ENCODE peak calls at places on chromosome 12, in ten cellular contexts. One of them, this sample, is unnamed.

GRCh38 chr12:128259556-128260070 is 7.4 kb upstream of the TMEM132C start:
- DNase-seq in H7: peak; percentile 71
- DNase-seq in suprapubic skin: no peak
- DNase-seq in Karpas-422: peak; percentile 80
- DNase-seq in hepatocyte: peak; percentile 70
- DNase-seq in stomach: no peak
- DNase-seq in trophoblast cell: peak; percentile 16
- DNase-seq in left ventricle myocardium inferior: no peak
- DNase-seq in colonic mucosa: no peak
- DNase-seq in GM06990: no peak
- DNase-seq in this sample: no peak

GRCh38 chr12:110354172-110354780 is 49.2 kb downstream of the ANAPC7 start:
- DNase-seq in H7: no peak
- DNase-seq in suprapubic skin: no peak
- DNase-seq in Karpas-422: no peak
- DNase-seq in hepatocyte: no peak
- DNase-seq in stomach: no peak
- DNase-seq in trophoblast cell: no peak
- DNase-seq in left ventricle myocardium inferior: no peak
- DNase-seq in colonic mucosa: no peak
- DNase-seq in GM06990: no peak
- DNase-seq in this sample: no peak

GRCh38 chr12:89731064-89731463 is 22.4 kb upstream of the ATP2B1 start:
- DNase-seq in H7: no peak
- DNase-seq in suprapubic skin: no peak
- DNase-seq in Karpas-422: no peak
- DNase-seq in hepatocyte: no peak
- DNase-seq in stomach: no peak
- DNase-seq in trophoblast cell: peak; percentile 5
- DNase-seq in left ventricle myocardium inferior: no peak
- DNase-seq in colonic mucosa: no peak
- DNase-seq in GM06990: no peak
- DNase-seq in this sample: no peak

GRCh38 chr12:62683724-62684501 is 217.3 kb downstream of the MON2 start:
- DNase-seq in H7: peak; percentile 24
- DNase-seq in suprapubic skin: peak; percentile 75
- DNase-seq in Karpas-422: no peak
- DNase-seq in hepatocyte: peak; percentile 58
- DNase-seq in stomach: no peak
- DNase-seq in trophoblast cell: no peak
- DNase-seq in left ventricle myocardium inferior: peak; percentile 63
- DNase-seq in colonic mucosa: peak; percentile 28
- DNase-seq in GM06990: no peak
- DNase-seq in this sample: no peak

GRCh38 chr12:66662729-66663128 is 16.1 kb downstream of the GRIP1 start:
- DNase-seq in H7: no peak
- DNase-seq in suprapubic skin: no peak
- DNase-seq in Karpas-422: no peak
- DNase-seq in hepatocyte: no peak
- DNase-seq in stomach: no peak
- DNase-seq in trophoblast cell: no peak
- DNase-seq in left ventricle myocardium inferior: no peak
- DNase-seq in colonic mucosa: no peak
- DNase-seq in GM06990: no peak
- DNase-seq in this sample: no peak

GRCh38 chr12:124236651-124237050 is 58.2 kb upstream of the RFLNA start:
- DNase-seq in H7: no peak
- DNase-seq in suprapubic skin: no peak
- DNase-seq in Karpas-422: no peak
- DNase-seq in hepatocyte: no peak
- DNase-seq in stomach: no peak
- DNase-seq in trophoblast cell: peak; percentile 61
- DNase-seq in left ventricle myocardium inferior: no peak
- DNase-seq in colonic mucosa: no peak
- DNase-seq in GM06990: no peak
- DNase-seq in this sample: no peak

GRCh38 chr12:19744760-19745218 is 305.5 kb downstream of the AEBP2 start:
- DNase-seq in H7: no peak
- DNase-seq in suprapubic skin: no peak
- DNase-seq in Karpas-422: no peak
- DNase-seq in hepatocyte: no peak
- DNase-seq in stomach: no peak
- DNase-seq in trophoblast cell: no peak
- DNase-seq in left ventricle myocardium inferior: no peak
- DNase-seq in colonic mucosa: no peak
- DNase-seq in GM06990: no peak
- DNase-seq in this sample: peak; percentile 2

GRCh38 chr12:27219693-27220056 is 24.4 kb upstream of the STK38L start:
- DNase-seq in H7: no peak
- DNase-seq in suprapubic skin: no peak
- DNase-seq in Karpas-422: no peak
- DNase-seq in hepatocyte: no peak
- DNase-seq in stomach: no peak
- DNase-seq in trophoblast cell: no peak
- DNase-seq in left ventricle myocardium inferior: no peak
- DNase-seq in colonic mucosa: no peak
- DNase-seq in GM06990: no peak
- DNase-seq in this sample: no peak

GRCh38 chr12:30792085-30792484 is 37.3 kb upstream of the CAPRIN2 start:
- DNase-seq in H7: no peak
- DNase-seq in suprapubic skin: no peak
- DNase-seq in Karpas-422: no peak
- DNase-seq in hepatocyte: no peak
- DNase-seq in stomach: no peak
- DNase-seq in trophoblast cell: no peak
- DNase-seq in left ventricle myocardium inferior: no peak
- DNase-seq in colonic mucosa: no peak
- DNase-seq in GM06990: no peak
- DNase-seq in this sample: no peak

GRCh38 chr12:30795410-30795659 is 40.6 kb upstream of the CAPRIN2 start:
- DNase-seq in H7: no peak
- DNase-seq in suprapubic skin: no peak
- DNase-seq in Karpas-422: no peak
- DNase-seq in hepatocyte: no peak
- DNase-seq in stomach: no peak
- DNase-seq in trophoblast cell: no peak
- DNase-seq in left ventricle myocardium inferior: no peak
- DNase-seq in colonic mucosa: no peak
- DNase-seq in GM06990: no peak
- DNase-seq in this sample: no peak

GRCh38 chr12:30794591-30795409 is 40.0 kb upstream of the CAPRIN2 start:
- DNase-seq in H7: no peak
- DNase-seq in suprapubic skin: no peak
- DNase-seq in Karpas-422: no peak
- DNase-seq in hepatocyte: peak; percentile 16
- DNase-seq in stomach: no peak
- DNase-seq in trophoblast cell: no peak
- DNase-seq in left ventricle myocardium inferior: no peak
- DNase-seq in colonic mucosa: no peak
- DNase-seq in GM06990: no peak
- DNase-seq in this sample: no peak

GRCh38 chr12:30794020-30794419 is 39.3 kb upstream of the CAPRIN2 start:
- DNase-seq in H7: no peak
- DNase-seq in suprapubic skin: no peak
- DNase-seq in Karpas-422: no peak
- DNase-seq in hepatocyte: no peak
- DNase-seq in stomach: no peak
- DNase-seq in trophoblast cell: no peak
- DNase-seq in left ventricle myocardium inferior: no peak
- DNase-seq in colonic mucosa: no peak
- DNase-seq in GM06990: no peak
- DNase-seq in this sample: no peak

DNA sequence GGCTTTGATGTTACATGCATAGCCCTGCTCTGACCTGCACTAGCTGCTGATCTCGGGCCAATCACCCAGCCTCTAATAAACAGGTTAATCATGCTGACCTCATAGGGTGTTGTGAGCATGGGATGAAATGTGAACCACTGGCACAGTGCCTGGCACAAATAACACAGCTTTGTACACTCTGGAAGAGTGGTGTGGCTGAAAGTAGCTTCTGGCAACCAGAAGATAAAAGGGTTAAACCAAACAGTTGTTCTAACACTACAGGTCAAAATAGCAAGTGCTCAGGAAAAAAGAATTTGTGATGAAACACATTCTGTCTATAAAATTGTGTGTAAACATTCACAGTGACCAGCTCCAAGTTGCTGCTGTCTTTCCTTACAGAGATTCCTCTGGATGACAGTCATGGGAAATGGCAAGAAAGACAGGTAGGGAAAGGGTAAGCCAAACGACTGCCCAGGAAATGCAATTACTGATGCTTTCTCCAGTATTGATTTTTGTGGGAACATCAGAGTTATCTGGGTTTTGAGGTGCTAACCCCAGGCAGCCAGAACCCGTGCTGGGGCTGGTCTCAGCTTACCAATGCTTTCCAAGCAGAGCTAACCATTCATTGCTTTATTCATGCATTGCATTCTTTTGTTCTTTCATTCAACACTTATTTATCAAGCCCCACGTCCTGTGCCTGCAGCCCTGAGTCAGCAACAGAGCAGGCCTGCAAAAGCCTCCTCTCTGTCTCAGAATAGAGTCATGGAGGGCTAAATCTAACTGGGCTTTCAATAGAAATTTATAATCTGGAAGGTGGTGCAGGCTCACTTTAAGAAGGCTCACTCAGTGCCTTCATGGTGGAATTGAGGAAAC is 38.1 kb upstream of the CAPRIN2 start:
- DNase-seq in H7: no peak
- DNase-seq in suprapubic skin: no peak
- DNase-seq in Karpas-422: no peak
- DNase-seq in hepatocyte: no peak
- DNase-seq in stomach: no peak
- DNase-seq in trophoblast cell: no peak
- DNase-seq in left ventricle myocardium inferior: no peak
- DNase-seq in colonic mucosa: no peak
- DNase-seq in GM06990: no peak
- DNase-seq in this sample: no peak
- H3K4me3 ChIP-seq in H7: no peak overlapping the region
- H3K4me3 ChIP-seq in suprapubic skin: no peak overlapping the region
- H3K4me3 ChIP-seq in Karpas-422: no peak overlapping the region
- H3K4me3 ChIP-seq in hepatocyte: no peak overlapping the region
- H3K4me3 ChIP-seq in stomach: no peak overlapping the region
- H3K4me3 ChIP-seq in trophoblast cell: no peak overlapping the region
- H3K4me3 ChIP-seq in left ventricle myocardium inferior: no peak overlapping the region
- H3K4me3 ChIP-seq in colonic mucosa: no peak overlapping the region
- H3K4me3 ChIP-seq in GM06990: no peak overlapping the region
- H3K4me3 ChIP-seq in this sample: no peak overlapping the region

DNA sequence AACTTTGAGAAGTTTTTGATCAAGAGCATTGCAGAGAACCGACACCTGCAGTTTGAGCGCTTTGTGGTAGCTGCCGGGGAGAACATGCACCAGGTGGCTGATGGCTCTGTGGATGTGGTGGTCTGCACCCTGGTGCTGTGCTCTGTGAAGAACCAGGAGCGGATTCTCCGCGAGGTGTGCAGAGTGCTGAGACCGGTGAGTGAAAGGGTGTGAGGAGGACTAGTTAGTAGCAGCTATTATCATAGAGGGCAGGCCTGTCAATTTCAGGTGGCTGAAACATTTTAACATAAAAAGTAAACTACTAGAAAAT is 27.0 kb upstream of the HIGD1C start:
- DNase-seq in H7: no peak
- DNase-seq in suprapubic skin: no peak
- DNase-seq in Karpas-422: peak; percentile 72
- DNase-seq in hepatocyte: no peak
- DNase-seq in stomach: no peak
- DNase-seq in trophoblast cell: no peak
- DNase-seq in left ventricle myocardium inferior: no peak
- DNase-seq in colonic mucosa: peak; percentile 45
- DNase-seq in GM06990: no peak
- DNase-seq in this sample: no peak
- H3K4me3 ChIP-seq in H7: peak overlapping the region; percentile 57
- H3K4me3 ChIP-seq in suprapubic skin: peak overlapping the region; percentile 78
- H3K4me3 ChIP-seq in Karpas-422: peak overlapping the region; percentile 93
- H3K4me3 ChIP-seq in hepatocyte: peak overlapping the region; percentile 42
- H3K4me3 ChIP-seq in stomach: peak overlapping the region; percentile 82
- H3K4me3 ChIP-seq in trophoblast cell: peak overlapping the region; percentile 47
- H3K4me3 ChIP-seq in left ventricle myocardium inferior: peak overlapping the region; percentile 88
- H3K4me3 ChIP-seq in colonic mucosa: peak overlapping the region; percentile 56
- H3K4me3 ChIP-seq in GM06990: peak overlapping the region; percentile 54
- H3K4me3 ChIP-seq in this sample: peak overlapping the region; percentile 67

GRCh38 chr12:53389702-53390101 is 9.7 kb downstream of the SP1 start:
- DNase-seq in H7: no peak
- DNase-seq in suprapubic skin: no peak
- DNase-seq in Karpas-422: no peak
- DNase-seq in hepatocyte: no peak
- DNase-seq in stomach: no peak
- DNase-seq in trophoblast cell: no peak
- DNase-seq in left ventricle myocardium inferior: no peak
- DNase-seq in colonic mucosa: no peak
- DNase-seq in GM06990: no peak
- DNase-seq in this sample: no peak

GRCh38 chr12:53383258-53383657 is 3.3 kb downstream of the SP1 start:
- DNase-seq in H7: no peak
- DNase-seq in suprapubic skin: no peak
- DNase-seq in Karpas-422: no peak
- DNase-seq in hepatocyte: no peak
- DNase-seq in stomach: no peak
- DNase-seq in trophoblast cell: peak; percentile 46
- DNase-seq in left ventricle myocardium inferior: no peak
- DNase-seq in colonic mucosa: no peak
- DNase-seq in GM06990: no peak
- DNase-seq in this sample: no peak

GRCh38 chr12:53391667-53392244 is 11.8 kb downstream of the SP1 start:
- DNase-seq in H7: no peak
- DNase-seq in suprapubic skin: no peak
- DNase-seq in Karpas-422: no peak
- DNase-seq in hepatocyte: no peak
- DNase-seq in stomach: no peak
- DNase-seq in trophoblast cell: no peak
- DNase-seq in left ventricle myocardium inferior: no peak
- DNase-seq in colonic mucosa: no peak
- DNase-seq in GM06990: no peak
- DNase-seq in this sample: no peak

GRCh38 chr12:53388932-53389331 is 9.0 kb downstream of the SP1 start:
- DNase-seq in H7: no peak
- DNase-seq in suprapubic skin: no peak
- DNase-seq in Karpas-422: no peak
- DNase-seq in hepatocyte: no peak
- DNase-seq in stomach: no peak
- DNase-seq in trophoblast cell: no peak
- DNase-seq in left ventricle myocardium inferior: no peak
- DNase-seq in colonic mucosa: no peak
- DNase-seq in GM06990: no peak
- DNase-seq in this sample: no peak
- H3K4me3 ChIP-seq in H7: no peak overlapping the region
- H3K4me3 ChIP-seq in suprapubic skin: peak overlapping the region; percentile 15
- H3K4me3 ChIP-seq in Karpas-422: no peak overlapping the region
- H3K4me3 ChIP-seq in hepatocyte: no peak overlapping the region
- H3K4me3 ChIP-seq in stomach: no peak overlapping the region
- H3K4me3 ChIP-seq in trophoblast cell: no peak overlapping the region
- H3K4me3 ChIP-seq in left ventricle myocardium inferior: peak overlapping the region; percentile 73
- H3K4me3 ChIP-seq in colonic mucosa: no peak overlapping the region
- H3K4me3 ChIP-seq in GM06990: no peak overlapping the region
- H3K4me3 ChIP-seq in this sample: peak overlapping the region; percentile 0

DNA sequence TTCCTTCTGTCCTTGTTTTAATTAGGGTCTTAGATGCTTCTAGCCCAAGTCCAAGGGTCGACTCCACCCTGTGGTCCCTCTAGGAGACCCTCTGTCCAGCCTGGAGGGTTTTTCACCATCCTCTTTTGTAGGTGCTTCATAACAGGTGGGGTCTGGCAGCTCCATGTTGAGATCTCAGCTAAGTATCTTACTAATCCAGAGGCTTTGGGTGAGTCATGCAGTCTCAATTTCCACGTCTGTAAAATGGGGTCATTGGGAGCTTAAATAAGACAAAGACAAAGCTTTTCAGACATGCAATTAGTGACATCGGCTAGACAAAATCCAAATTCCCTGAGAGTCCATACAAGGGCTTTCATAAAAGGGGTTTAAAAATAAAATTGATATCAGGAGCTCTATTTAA is 3.2 kb downstream of the HSPB8 start:
- DNase-seq in H7: no peak
- DNase-seq in suprapubic skin: no peak
- DNase-seq in Karpas-422: no peak
- DNase-seq in hepatocyte: no peak
- DNase-seq in stomach: no peak
- DNase-seq in trophoblast cell: peak; percentile 33
- DNase-seq in left ventricle myocardium inferior: no peak
- DNase-seq in colonic mucosa: no peak
- DNase-seq in GM06990: no peak
- DNase-seq in this sample: no peak
- H3K4me3 ChIP-seq in H7: no peak overlapping the region
- H3K4me3 ChIP-seq in suprapubic skin: no peak overlapping the region
- H3K4me3 ChIP-seq in Karpas-422: no peak overlapping the region
- H3K4me3 ChIP-seq in hepatocyte: no peak overlapping the region
- H3K4me3 ChIP-seq in stomach: peak overlapping the region; percentile 60
- H3K4me3 ChIP-seq in trophoblast cell: no peak overlapping the region
- H3K4me3 ChIP-seq in left ventricle myocardium inferior: peak overlapping the region; percentile 77
- H3K4me3 ChIP-seq in colonic mucosa: no peak overlapping the region
- H3K4me3 ChIP-seq in GM06990: no peak overlapping the region
- H3K4me3 ChIP-seq in this sample: no peak overlapping the region